ENCODE peak calls at places on chromosomes 5 and 9, in four cellular contexts. Q is lower leg skin, T is type B pancreatic cell, J is hepatocyte. L is an unnamed sample.

GRCh38 chr5:140302786-140303639 is at the start of gene PFDN1:
- DNase-seq in T (peak), Q (peak), J (peak), L (peak)

GRCh38 chr5:158725223-158725825 is 374.4 kb downstream of the EBF1 start:
- DNase-seq in T (no peak), Q (no peak), J (no peak), L (no peak)

GRCh38 chr9:130214921-130215320 is 42.7 kb downstream of the NCS1 start:
- DNase-seq in Q (no peak), T (no peak), J (no peak), L (no peak)

GRCh38 chr5:126972062-126972895 is 58.1 kb downstream of the MARCHF3 start:
- DNase-seq in J (no peak), T (no peak), Q (no peak), L (no peak)

GRCh38 chr9:131976157-131976740 is 103.4 kb downstream of the MED27 start:
- DNase-seq in T (no peak), Q (no peak), J (no peak), L (no peak)

GRCh38 chr5:144947019-144947418 is 776.3 kb downstream of the KCTD16 start:
- DNase-seq in J (no peak), Q (no peak), T (no peak), L (no peak)

GRCh38 chr5:154214236-154215106 is 23.9 kb downstream of the GALNT10 start:
- DNase-seq in J (no peak), Q (no peak), T (no peak), L (no peak)

GRCh38 chr9:132562313-132562588 is 20.2 kb upstream of the BARHL1 start:
- DNase-seq in Q (no peak), J (no peak), T (no peak), L (no peak)

GRCh38 chr5:108798866-108799265 is 51.2 kb downstream of the FER start:
- DNase-seq in T (no peak), Q (no peak), J (no peak), L (no peak)

GRCh38 chr5:139658501-139658927 is 10.4 kb downstream of the CXXC5 start:
- DNase-seq in J (no peak), T (no peak), Q (no peak), L (no peak)

GRCh38 chr9:13786131-13786530 is 506.6 kb upstream of the MPDZ start:
- DNase-seq in T (no peak), Q (no peak), J (no peak), L (no peak)

GRCh38 chr5:107466233-107466769 is 204.4 kb downstream of the EFNA5 start:
- DNase-seq in J (peak), T (no peak), Q (no peak), L (no peak)

GRCh38 chr9:6383551-6384225 is 29.3 kb upstream of the UHRF2 start:
- DNase-seq in T (no peak), J (no peak), Q (no peak), L (no peak)

GRCh38 chr5:16889972-16890519 is 46.0 kb downstream of the MYO10 start:
- DNase-seq in Q (no peak), T (no peak), J (no peak), L (no peak)

GRCh38 chr5:100590867-100591266 is 55.7 kb downstream of the FAM174A start:
- DNase-seq in J (no peak), T (no peak), Q (no peak), L (no peak)

GRCh38 chr9:93252781-93253530 is 69.0 kb downstream of the WNK2 start:
- DNase-seq in J (no peak), Q (peak), T (no peak), L (no peak)

GRCh38 chr5:146130440-146131045 is 25.2 kb upstream of the PLAC8L1 start:
- DNase-seq in J (peak), Q (no peak), T (no peak), L (no peak)

GRCh38 chr5:138515571-138516275 is 27.3 kb downstream of the ETF1 start:
- DNase-seq in T (no peak), J (no peak), Q (no peak), L (no peak)

DNA sequence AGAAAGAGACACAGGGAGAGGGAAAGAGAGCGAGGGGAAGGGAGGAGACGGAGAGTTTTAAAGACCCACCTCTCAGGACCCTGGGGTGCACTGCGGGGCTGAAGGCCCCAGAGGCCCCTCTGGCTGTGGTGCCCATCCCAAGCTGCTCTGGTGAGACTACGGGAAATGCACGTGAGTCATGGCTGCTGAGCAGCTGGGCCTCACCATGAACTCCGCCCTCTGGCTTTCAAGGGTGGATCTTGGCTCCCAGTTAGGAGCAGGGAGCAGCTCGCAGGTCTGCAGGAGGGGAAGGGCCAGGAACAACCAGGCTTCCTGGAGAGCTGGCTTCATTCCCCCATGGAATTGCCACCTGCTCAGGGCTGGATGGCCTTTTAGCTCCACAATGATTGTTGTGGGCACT is 7.8 kb downstream of the SLC6A3 start:
- DNase-seq in T (no peak), Q (peak), J (peak), L (peak)
- TF ChIP-seq CTCF in T (no peak), Q (no peak), J (no peak), L (no peak)

GRCh38 chr5:115961413-115962238 is 649 bp upstream of the LVRN start:
- DNase-seq in Q (peak), T (no peak), J (no peak), L (no peak)

GRCh38 chr5:115962565-115963402 is 509 bp downstream of the LVRN start:
- DNase-seq in Q (peak), T (peak), J (no peak), L (no peak)

GRCh38 chr5:115968770-115969169 is 6.5 kb downstream of the LVRN start:
- DNase-seq in Q (no peak), T (no peak), J (no peak), L (no peak)

GRCh38 chr5:115962239-115962564 is at the start of gene LVRN:
- DNase-seq in Q (peak), J (no peak), T (no peak), L (no peak)

GRCh38 chr5:115963566-115963965 is 1.3 kb downstream of the LVRN start:
- DNase-seq in T (no peak), Q (no peak), J (no peak), L (no peak)
- TF ChIP-seq CTCF in T (no peak), Q (no peak), J (no peak), L (no peak)

DNA sequence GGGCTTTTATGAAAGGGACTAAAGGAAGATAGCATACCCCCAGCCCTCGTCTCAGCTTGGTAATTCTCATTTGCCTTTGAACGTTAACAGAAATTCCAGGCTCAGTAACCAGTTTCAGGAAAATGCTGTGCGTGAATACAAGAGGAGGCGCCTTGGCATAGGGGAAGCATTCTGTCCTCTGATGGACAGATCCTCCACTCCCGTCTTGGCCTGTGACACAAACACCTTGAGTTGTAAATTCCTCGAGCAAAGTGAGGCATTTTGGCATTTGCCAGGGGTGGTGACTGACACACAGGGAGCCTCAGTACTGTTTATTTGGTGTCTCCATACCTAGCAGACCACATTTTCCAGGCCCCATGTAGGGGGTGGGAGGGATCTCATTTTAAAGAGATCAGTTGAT is 44.8 kb downstream of the APTX start:
- DNase-seq in T (no peak), Q (no peak), J (no peak), L (no peak)
- TF ChIP-seq CTCF in T (no peak), Q (no peak), J (no peak), L (no peak)

DNA sequence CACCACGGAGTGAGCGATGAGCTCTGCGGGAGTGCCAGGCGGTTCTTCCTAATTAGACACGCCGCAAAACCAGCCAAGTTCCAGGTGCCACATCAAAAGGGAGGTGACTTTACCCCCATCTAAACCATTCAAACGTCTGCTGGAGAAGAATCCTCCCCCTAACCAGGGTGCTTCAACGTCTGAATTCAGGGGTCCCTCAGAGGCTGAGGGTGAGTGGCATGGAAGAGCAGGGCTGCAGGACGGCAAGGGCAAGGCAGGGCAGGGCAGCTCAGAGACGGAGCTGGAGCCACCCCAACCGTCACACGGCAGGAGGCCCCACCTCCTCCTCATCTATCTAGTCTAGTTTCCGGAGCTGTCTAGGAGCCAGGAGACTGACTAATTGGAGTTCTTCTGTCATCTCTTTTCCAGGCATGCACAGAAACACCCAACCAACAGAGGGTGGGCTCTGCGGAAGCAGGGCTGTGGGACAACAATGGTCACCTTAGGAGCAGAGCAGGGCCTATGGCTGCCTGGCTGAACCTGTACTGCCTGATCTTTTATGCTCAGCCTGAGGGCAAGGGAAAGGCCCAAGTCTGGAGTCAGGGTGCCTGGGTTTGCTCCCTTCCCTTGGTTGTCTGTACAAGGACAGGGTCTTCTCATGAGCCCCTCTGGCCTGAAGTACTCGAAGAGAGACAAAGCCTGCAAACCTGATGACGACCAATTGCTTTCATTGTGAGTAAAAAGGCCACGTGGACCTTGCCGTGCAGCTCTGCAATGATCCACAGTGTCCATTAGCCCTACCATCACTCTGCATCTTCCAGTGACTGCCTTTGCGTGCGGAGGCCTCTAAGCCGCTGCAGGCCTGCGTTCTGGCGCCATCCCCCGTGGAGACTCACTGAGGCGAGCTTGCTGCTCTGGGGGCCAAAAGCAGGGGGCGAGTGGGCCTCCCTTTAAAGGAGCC is 81.0 kb upstream of the SLC25A51 start:
- DNase-seq in T (no peak), Q (no peak), J (no peak), L (no peak)
- TF ChIP-seq CTCF in T (no peak), Q (no peak), J (no peak), L (no peak)

L was measured in osteocyte.